ENCODE peak calls at places on chromosomes 2 and 18, in four cellular contexts. X is left ventricle myocardium superior; K is stimulated activated naive CD8-positive, alpha-beta T cell treated with anti-CD3 and anti-CD28 coated beads, Interleukin-15, Interleukin-2, amounts not matched to agents 100 U/mL and 50 U/mL, for 24 hours; T is WERI-Rb-1. I is an unnamed sample.
A peak's percentile ranks its signal among the peaks of the same experiment; 100 is the strongest.

GRCh38 chr2:187319441-187320108 is 128.5 kb downstream of the CALCRL start:
- DNase-seq in T (no peak), K (no peak), X (no peak), I (no peak)

GRCh38 chr2:179677746-179678505 is 183.5 kb downstream of the ZNF385B start:
- DNase-seq in X (no peak), T (no peak), K (no peak), I (no peak)

GRCh38 chr2:20675701-20676352 is 8.9 kb downstream of the GDF7 start:
- DNase-seq in K (no peak), X (no peak), T (peak; percentile 55), I (no peak)

GRCh38 chr2:240234503-240234951 is 94.1 kb upstream of the OTOS start:
- DNase-seq in K (no peak), T (no peak), X (peak; percentile 28), I (peak; percentile 4)

GRCh38 chr2:191710411-191710900 is 32.5 kb downstream of the NABP1 start:
- DNase-seq in X (no peak), K (no peak), T (no peak), I (no peak)

GRCh38 chr2:23850564-23851256 is 76.2 kb downstream of the ATAD2B start:
- DNase-seq in T (no peak), X (no peak), K (no peak), I (no peak)

GRCh38 chr2:65366595-65367125 is 65.7 kb downstream of the SPRED2 start:
- DNase-seq in K (peak; percentile 34), X (no peak), T (no peak), I (peak; percentile 35)

GRCh38 chr2:22355816-22356433 is 1029.1 kb upstream of the KLHL29 start:
- DNase-seq in X (peak; percentile 58), K (peak; percentile 62), T (peak; percentile 69), I (peak; percentile 74)

GRCh38 chr2:63486861-63487290 is 101.4 kb downstream of the WDPCP start:
- DNase-seq in X (no peak), K (no peak), T (peak; percentile 11), I (no peak)

GRCh38 chr2:22879009-22879863 is 505.7 kb upstream of the KLHL29 start:
- DNase-seq in T (no peak), X (no peak), K (no peak), I (peak; percentile 67)

GRCh38 chr18:74506405-74507119 is 10.4 kb downstream of the CNDP2 start:
- DNase-seq in X (no peak), T (no peak), K (no peak), I (no peak)

GRCh38 chr2:202932425-202933138 is 20.5 kb downstream of the CARF start:
- DNase-seq in K (no peak), T (no peak), X (no peak), I (no peak)

GRCh38 chr18:70499218-70499691 is 210.4 kb downstream of the SOCS6 start:
- DNase-seq in T (no peak), X (no peak), K (no peak), I (peak; percentile 10)

GRCh38 chr2:121649402-121649651 is at the start of gene CLASP1:
- DNase-seq in K (peak; percentile 94), X (peak; percentile 98), T (peak; percentile 97), I (peak; percentile 88)

GRCh38 chr2:25383806-25384205 is 42.1 kb upstream of the DNMT3A start:
- DNase-seq in T (peak; percentile 25), X (no peak), K (no peak), I (no peak)

GRCh38 chr2:11687736-11688135 is 17.7 kb upstream of the NTSR2 start:
- DNase-seq in T (no peak), K (no peak), X (no peak), I (no peak)

GRCh38 chr2:50018938-50019337 is 864.6 kb upstream of the FSHR start:
- DNase-seq in X (no peak), T (no peak), K (no peak), I (no peak)

GRCh38 chr2:83435989-83436388 is 1023.1 kb downstream of the SUCLG1 start:
- DNase-seq in T (no peak), K (no peak), X (no peak), I (no peak)

GRCh38 chr2:127157651-127158460 is 50.9 kb upstream of the BIN1 start:
- DNase-seq in T (peak; percentile 52), X (no peak), K (no peak), I (peak; percentile 55)

GRCh38 chr2:22035333-22035964 is 911.7 kb downstream of the TDRD15 start:
- DNase-seq in K (no peak), X (peak; percentile 48), T (no peak), I (peak; percentile 42)

GRCh38 chr18:25726278-25726677 is 364.1 kb downstream of the SS18 start:
- DNase-seq in K (no peak), X (no peak), T (peak; percentile 15), I (no peak)

GRCh38 chr2:60819155-60819862 is 62.1 kb upstream of the REL start:
- DNase-seq in X (no peak), T (no peak), K (peak; percentile 82), I (no peak)

GRCh38 chr2:74881626-74882298 is 47.8 kb downstream of the HK2 start:
- DNase-seq in T (no peak), X (no peak), K (no peak), I (no peak)

GRCh38 chr18:73352546-73352945 is 484.8 kb upstream of the NETO1 start:
- DNase-seq in K (no peak), X (no peak), T (no peak), I (peak; percentile 32)

GRCh38 chr2:60260646-60261296 is 292.7 kb downstream of the BCL11A start:
- DNase-seq in T (no peak), K (no peak), X (no peak), I (no peak)

GRCh38 chr2:236743623-236744280 is 174.1 kb downstream of the ACKR3 start:
- DNase-seq in X (no peak), K (no peak), T (no peak), I (no peak)

GRCh38 chr18:3914833-3915598 is 465.0 kb downstream of the TGIF1 start:
- DNase-seq in K (no peak), T (no peak), X (no peak), I (no peak)

GRCh38 chr2:197181491-197181890 is 129.1 kb downstream of the ANKRD44 start:
- DNase-seq in X (no peak), K (no peak), T (no peak), I (no peak)

GRCh38 chr2:242051440-242051839 is 181.9 kb downstream of the RTP5 start:
- DNase-seq in K (no peak), X (no peak), T (no peak), I (no peak)

I was measured in BE2C.